ENCODE peak calls at places on chromosomes 13 and 19, in ten cellular contexts. R is GOT3; J is AG08396; V is posterior cingulate gyrus; L is Caki2; Z is GM13976; A is stimulated activated CD4-positive, alpha-beta T cell treated with anti-CD3 and anti-CD28 coated beads, Interleukin-2, amount 100 ng/mL, for 24 hours; K is AG04450; P is hippocampal formation; M is T-helper 1 cell. N is an unnamed sample.

GRCh38 chr19:12970070-12970820 is 869 bp downstream of the DAND5 start:
- DNase-seq in R (no peak), J (no peak), V (peak), L (no peak), Z (no peak), A (no peak), K (no peak), P (no peak), M (no peak), N (no peak)

GRCh38 chr13:26062853-26063444 is 11.1 kb upstream of the SHISA2 start:
- DNase-seq in R (no peak), J (peak), V (no peak), L (peak), Z (peak), A (peak), K (no peak), P (peak), M (no peak), N (peak)

GRCh38 chr19:47541507-47541906 is 26.6 kb upstream of the NAPA start:
- DNase-seq in R (no peak), J (no peak), V (no peak), L (peak), Z (no peak), A (no peak), K (no peak), P (no peak), M (no peak), N (no peak)

GRCh38 chr19:40862785-40863184 is 12.5 kb upstream of the CYP2A6 start:
- DNase-seq in R (no peak), J (no peak), V (no peak), L (no peak), Z (no peak), A (no peak), K (no peak), P (no peak), M (no peak), N (no peak)

GRCh38 chr13:107866007-107866665 is 349.2 kb downstream of the LIG4 start:
- DNase-seq in R (no peak), J (peak), V (peak), L (no peak), Z (peak), A (peak), K (no peak), P (peak), M (no peak), N (peak)

GRCh38 chr19:47120461-47120860 is 6.9 kb upstream of the ZC3H4 start:
- DNase-seq in R (no peak), J (no peak), V (no peak), L (no peak), Z (no peak), A (no peak), K (no peak), P (no peak), M (no peak), N (no peak)

GRCh38 chr13:79227418-79227817 is 178.6 kb downstream of the RBM26 start:
- DNase-seq in R (no peak), J (no peak), V (no peak), L (no peak), Z (peak), A (no peak), K (no peak), P (no peak), M (no peak), N (no peak)

GRCh38 chr13:95300625-95301134 is 571 bp downstream of the ABCC4 start:
- DNase-seq in R (no peak), J (peak), V (peak), L (peak), Z (peak), A (peak), K (peak), P (no peak), M (peak), N (peak)

GRCh38 chr19:50817941-50818858 is 5.4 kb downstream of the KLK1 start:
- DNase-seq in R (no peak), J (peak), V (no peak), L (peak), Z (peak), A (peak), K (no peak), P (no peak), M (no peak), N (peak)

GRCh38 chr13:93227906-93228801 is 1.5 kb downstream of the GPC6 start:
- DNase-seq in R (peak), J (peak), V (peak), L (peak), Z (no peak), A (no peak), K (no peak), P (peak), M (no peak), N (peak)

GRCh38 chr19:49113762-49114629 is at the start of gene LIN7B:
- DNase-seq in R (peak), J (peak), V (peak), L (peak), Z (peak), A (peak), K (no peak), P (peak), M (peak), N (peak)

GRCh38 chr19:5948697-5949564 is 29.0 kb downstream of the RANBP3 start:
- DNase-seq in R (no peak), J (no peak), V (peak), L (no peak), Z (no peak), A (no peak), K (no peak), P (no peak), M (no peak), N (no peak)

GRCh38 chr19:10214784-10215183 is 16.3 kb downstream of the S1PR2 start:
- DNase-seq in R (no peak), J (no peak), V (no peak), L (no peak), Z (no peak), A (no peak), K (no peak), P (no peak), M (no peak), N (no peak)

GRCh38 chr19:51124729-51125128 is at the start of gene SIGLEC9:
- DNase-seq in R (no peak), J (no peak), V (no peak), L (no peak), Z (no peak), A (no peak), K (no peak), P (no peak), M (no peak), N (no peak)

GRCh38 chr19:43589277-43589676 is 6.7 kb downstream of the IRGQ start:
- DNase-seq in R (no peak), J (no peak), V (no peak), L (no peak), Z (no peak), A (no peak), K (no peak), P (no peak), M (no peak), N (no peak)

N was measured in neural crest cell.